ENCODE peak calls at places on chromosomes 12 and 14, in nine cellular contexts. T, X, D, Q, L, B, G, E and N are unnamed samples.

GRCh38 chr14:29463727-29464370 is 463.8 kb downstream of the PRKD1 start:
- DNase-seq in B (no peak), G (no peak), X (no peak), D (no peak), E (no peak), T (no peak), L (no peak), Q (no peak), N (no peak)

GRCh38 chr12:29024117-29024516 is 125.0 kb upstream of the FAR2 start:
- DNase-seq in X (no peak), G (no peak), T (no peak), L (no peak), B (no peak), D (peak), Q (no peak), E (no peak), N (no peak)

GRCh38 chr14:78674820-78675219 is 504.6 kb downstream of the NRXN3 start:
- DNase-seq in B (no peak), L (no peak), T (no peak), G (no peak), E (no peak), D (no peak), Q (no peak), X (no peak), N (no peak)

GRCh38 chr12:108302471-108303311 is 36.4 kb downstream of the CMKLR1 start:
- DNase-seq in D (no peak), B (peak), E (no peak), G (peak), T (peak), Q (peak), X (no peak), L (no peak), N (peak)

GRCh38 chr12:89316705-89317139 is 35.6 kb downstream of the DUSP6 start:
- DNase-seq in Q (no peak), T (no peak), L (no peak), X (no peak), G (no peak), B (no peak), D (no peak), E (no peak), N (no peak)

GRCh38 chr12:124938066-124938465 is 23.6 kb upstream of the UBC start:
- DNase-seq in B (no peak), E (no peak), D (no peak), X (no peak), G (no peak), T (peak), Q (no peak), L (no peak), N (no peak)

GRCh38 chr12:22256634-22257033 is 77.9 kb downstream of the ST8SIA1 start:
- DNase-seq in D (no peak), Q (no peak), G (no peak), B (no peak), E (no peak), L (no peak), X (no peak), T (no peak), N (no peak)

GRCh38 chr12:132277374-132277801 is 52.0 kb downstream of the GALNT9 start:
- DNase-seq in G (no peak), X (no peak), T (no peak), Q (no peak), L (no peak), B (no peak), D (no peak), E (no peak), N (no peak)

GRCh38 chr12:84996759-84997158 is 39.3 kb downstream of the TSPAN19 start:
- DNase-seq in D (no peak), X (no peak), B (no peak), G (no peak), L (no peak), E (no peak), Q (no peak), T (no peak), N (no peak)

GRCh38 chr12:8648598-8649205 is 13.9 kb downstream of the MFAP5 start:
- DNase-seq in E (no peak), X (no peak), L (no peak), T (no peak), B (no peak), Q (no peak), D (no peak), G (no peak), N (no peak)

GRCh38 chr14:72830786-72831583 is 62.9 kb downstream of the DPF3 start:
- DNase-seq in X (peak), L (no peak), B (no peak), T (peak), Q (no peak), G (peak), D (no peak), E (no peak), N (peak)

GRCh38 chr14:76377675-76378074 is 1.7 kb downstream of the ESRRB start:
- DNase-seq in L (no peak), Q (no peak), G (no peak), T (no peak), B (no peak), D (no peak), E (no peak), X (no peak), N (no peak)

GRCh38 chr12:58765076-58765475 is 155.2 kb downstream of the LRIG3 start:
- DNase-seq in L (no peak), X (no peak), D (no peak), Q (no peak), E (no peak), B (no peak), T (no peak), G (no peak), N (no peak)

GRCh38 chr12:93080994-93081809 is 152.1 kb upstream of the EEA1 start:
- DNase-seq in B (no peak), X (no peak), G (no peak), E (no peak), L (no peak), D (no peak), T (peak), Q (no peak), N (no peak)

GRCh38 chr12:21169878-21170472 is 39.0 kb downstream of the SLCO1B1 start:
- DNase-seq in X (no peak), L (no peak), Q (no peak), E (peak), D (peak), B (no peak), T (peak), G (no peak), N (no peak)

GRCh38 chr12:75591628-75592027 is 80.2 kb upstream of the KRR1 start:
- DNase-seq in D (no peak), G (no peak), Q (no peak), T (no peak), E (no peak), B (no peak), X (no peak), L (no peak), N (no peak)

GRCh38 chr14:61659582-61659981 is 35.7 kb upstream of the HIF1A start:
- DNase-seq in B (no peak), E (no peak), T (no peak), X (no peak), Q (no peak), D (no peak), G (no peak), L (no peak), N (no peak)

GRCh38 chr14:95953111-95953724 is 76.6 kb downstream of the TUNAR start:
- DNase-seq in G (no peak), Q (no peak), T (no peak), X (no peak), B (no peak), D (no peak), E (no peak), L (no peak), N (no peak)

GRCh38 chr12:48164456-48164855 is 7.1 kb upstream of the ASB8 start:
- DNase-seq in B (no peak), E (no peak), Q (no peak), L (no peak), X (no peak), G (no peak), D (no peak), T (no peak), N (no peak)
- H3K4me3 ChIP-seq in B (no peak), E (no peak), Q (no peak), L (no peak), X (no peak), G (no peak), D (no peak), T (no peak), N (no peak)

GRCh38 chr12:120690978-120691377 is 4.0 kb downstream of the MLEC start:
- DNase-seq in L (no peak), G (no peak), B (no peak), D (no peak), Q (no peak), T (no peak), X (no peak), E (no peak), N (no peak)
- TF ChIP-seq POLR2A in L (no peak), G (no peak), B (no peak), D (no peak), Q (no peak), T (no peak), X (no peak), E (no peak), N (no peak)

GRCh38 chr12:11813422-11813813 is 163.9 kb downstream of the ETV6 start:
- DNase-seq in D (no peak), T (peak), G (no peak), B (no peak), X (no peak), L (no peak), E (no peak), Q (no peak), N (peak)

GRCh38 chr12:11810962-11811361 is 161.5 kb downstream of the ETV6 start:
- DNase-seq in G (no peak), B (no peak), T (peak), D (no peak), Q (no peak), E (no peak), L (no peak), X (no peak), N (no peak)

GRCh38 chr12:11815397-11815796 is 165.9 kb downstream of the ETV6 start:
- DNase-seq in X (no peak), D (no peak), Q (no peak), L (no peak), G (no peak), B (no peak), T (no peak), E (no peak), N (no peak)

GRCh38 chr12:11814362-11814761 is 164.9 kb downstream of the ETV6 start:
- DNase-seq in E (no peak), D (no peak), Q (no peak), B (no peak), X (no peak), G (no peak), L (no peak), T (peak), N (no peak)

DNA sequence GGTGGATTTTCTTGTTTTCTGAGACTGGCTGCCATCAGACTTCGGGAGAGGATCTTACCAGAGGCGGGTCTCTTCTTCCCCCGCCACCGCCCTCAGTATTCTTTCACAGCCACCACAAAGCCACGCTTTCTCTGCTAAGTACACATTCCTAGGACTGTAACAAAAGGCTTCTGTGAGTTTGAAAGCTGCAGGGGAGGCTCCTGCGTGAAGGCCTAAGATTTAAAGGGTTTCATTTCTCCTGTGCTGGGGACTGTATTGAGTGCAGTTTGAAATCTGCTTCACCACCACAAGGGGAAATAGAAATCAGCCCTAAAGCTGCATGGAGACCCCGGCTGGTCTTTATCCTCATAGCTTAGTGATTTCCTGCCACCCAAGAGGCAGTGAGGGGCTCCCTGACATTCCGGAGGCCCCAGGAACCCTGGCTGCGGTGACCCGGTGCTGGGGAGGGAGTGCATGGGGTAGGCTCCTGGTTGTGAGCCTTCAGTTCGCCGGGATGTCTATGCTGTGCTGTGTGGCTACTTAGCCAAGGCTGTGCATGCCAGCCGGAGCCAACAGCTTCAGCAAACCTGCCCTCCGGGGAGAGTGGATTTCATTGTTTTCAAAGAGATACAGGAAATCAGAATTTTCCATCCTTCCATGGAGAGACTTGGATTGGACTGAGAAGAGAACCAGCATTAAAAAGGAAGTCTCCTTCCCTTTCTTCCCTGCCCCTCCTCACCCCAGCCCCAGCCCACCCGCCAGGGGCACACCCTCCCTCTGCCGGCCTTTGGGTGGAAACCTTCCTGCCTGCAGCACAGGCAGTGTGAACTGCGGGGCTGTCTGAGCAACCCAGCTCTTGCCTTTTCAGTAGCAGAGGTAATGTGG is 163.3 kb downstream of the ETV6 start:
- DNase-seq in B (no peak), E (no peak), T (peak), G (no peak), D (no peak), Q (no peak), L (no peak), X (peak), N (peak)
- TF ChIP-seq CTCF in B (no peak), E (no peak), T (no peak), G (no peak), D (no peak), Q (peak), L (no peak), X (peak), N (peak)

GRCh38 chr14:47674148-47674545 is 1.3 kb downstream of the MDGA2 start:
- DNase-seq in L (no peak), Q (no peak), E (no peak), D (no peak), B (no peak), X (no peak), G (no peak), T (no peak), N (no peak)
- H3K4me3 ChIP-seq in L (peak), Q (peak), E (no peak), D (no peak), B (peak), X (no peak), G (no peak), T (no peak), N (no peak)